ENCODE peak calls at places on chromosomes 4 and X, in five cellular contexts. D is H9, E is neural progenitor cell, X is hepatocyte, T is OCI-LY7. V is an unnamed sample.

GRCh38 chr4:111748157-111748556 is 397.1 kb upstream of the FAM241A start:
- DNase-seq in E (peak), D (peak), X (no peak), T (no peak), V (no peak)

GRCh38 chr4:8267077-8267476 is 2.5 kb upstream of the HTRA3 start:
- DNase-seq in X (peak), D (peak), T (peak), E (peak), V (peak)

GRCh38 chr4:11542952-11543351 is 114.3 kb upstream of the HS3ST1 start:
- DNase-seq in T (no peak), D (no peak), E (no peak), X (no peak), V (no peak)

GRCh38 chr4:89509708-89510269 is 202.2 kb upstream of the GPRIN3 start:
- DNase-seq in T (no peak), E (no peak), X (no peak), D (no peak), V (no peak)

GRCh38 chrX:39296472-39296871 is 495.2 kb downstream of the MID1IP1 start:
- DNase-seq in D (no peak), T (peak), X (no peak), E (no peak), V (no peak)

GRCh38 chr4:26217429-26217828 is 103.4 kb upstream of the RBPJ start:
- DNase-seq in D (no peak), T (no peak), E (no peak), X (no peak), V (no peak)

GRCh38 chrX:17564689-17565409 is 172.4 kb upstream of the SCML1 start:
- DNase-seq in D (no peak), X (no peak), T (no peak), E (no peak), V (no peak)

GRCh38 chrX:39808471-39808917 is 289.3 kb downstream of the BCOR start:
- DNase-seq in E (no peak), T (no peak), X (peak), D (no peak), V (no peak)

GRCh38 chr4:174358823-174359222 is 75.1 kb downstream of the CEP44 start:
- DNase-seq in D (no peak), X (no peak), T (no peak), E (no peak), V (no peak)

GRCh38 chr4:3770323-3771166 is 4.4 kb downstream of the ADRA2C start:
- DNase-seq in T (peak), D (no peak), X (no peak), E (no peak), V (no peak)

GRCh38 chr4:175531405-175532091 is 280.5 kb downstream of the GPM6A start:
- DNase-seq in T (no peak), D (no peak), X (no peak), E (no peak), V (no peak)

GRCh38 chr4:25113915-25114904 is 46.0 kb downstream of the SEPSECS start:
- DNase-seq in X (no peak), E (no peak), D (no peak), T (no peak), V (no peak)

GRCh38 chrX:102042706-102043325 is 82.7 kb upstream of the TCEAL2 start:
- DNase-seq in X (no peak), E (no peak), D (no peak), T (no peak), V (no peak)

DNA sequence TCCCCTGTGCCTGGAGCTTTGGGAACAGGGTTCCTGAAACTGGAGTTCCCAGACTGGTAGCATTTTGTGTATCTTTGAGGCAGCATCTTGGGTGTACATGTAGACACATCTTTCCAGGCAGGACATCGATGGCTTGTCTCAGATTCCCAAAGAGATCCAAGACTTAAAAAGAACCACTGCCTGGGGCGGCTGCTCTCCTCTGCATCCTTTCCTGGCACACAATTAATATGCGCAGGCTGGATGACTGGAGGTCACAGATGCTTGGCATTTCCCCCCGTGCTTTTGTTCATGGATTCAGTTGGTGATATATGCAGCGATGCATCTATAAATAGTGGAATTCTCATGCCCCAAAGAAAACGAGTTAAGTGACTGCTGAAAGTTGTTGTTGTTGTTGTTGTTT is 80.5 kb downstream of the CLDN34 start:
- DNase-seq in E (peak), X (no peak), T (no peak), D (no peak), V (no peak)
- H2AFZ ChIP-seq in E (no peak), X (no peak), T (no peak), D (no peak), V (no peak)

DNA sequence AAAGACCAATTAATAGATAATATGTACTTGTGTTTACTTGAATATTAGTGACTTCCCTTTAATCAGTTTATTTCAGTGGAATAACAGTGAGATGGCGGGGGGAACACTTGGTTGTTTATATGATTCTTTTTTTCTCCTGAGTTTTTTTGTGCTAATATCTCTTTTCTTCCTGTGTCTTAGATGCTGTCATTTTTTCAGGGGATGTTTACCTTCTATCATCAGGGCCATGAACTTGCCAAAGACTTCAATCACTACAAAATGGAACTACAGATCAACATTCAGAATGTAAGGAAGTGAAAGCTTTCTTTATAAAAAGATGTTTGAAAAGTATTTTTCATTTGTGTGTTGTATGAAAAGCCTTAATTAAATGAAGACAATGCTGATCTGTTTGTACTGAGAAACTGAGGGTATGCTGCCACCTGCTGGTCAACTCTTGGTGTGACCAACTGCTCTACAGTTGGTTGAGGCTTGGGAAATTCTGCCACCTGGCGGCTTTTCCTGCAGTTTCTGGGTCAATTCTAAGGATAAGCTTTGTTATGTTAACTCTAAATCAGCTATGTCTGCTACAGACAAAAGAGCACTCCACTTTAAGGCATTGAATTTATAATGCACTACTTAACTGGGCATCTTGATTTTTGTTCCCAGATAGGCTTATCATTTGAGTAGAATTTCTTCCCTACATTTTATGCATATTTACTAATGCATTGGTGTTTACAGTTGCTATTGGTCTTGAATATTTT is 134.8 kb downstream of the ARHGAP10 start:
- DNase-seq in T (peak), E (peak), D (peak), X (peak), V (peak)
- H2AFZ ChIP-seq in T (no peak), E (no peak), D (no peak), X (no peak), V (no peak)

DNA sequence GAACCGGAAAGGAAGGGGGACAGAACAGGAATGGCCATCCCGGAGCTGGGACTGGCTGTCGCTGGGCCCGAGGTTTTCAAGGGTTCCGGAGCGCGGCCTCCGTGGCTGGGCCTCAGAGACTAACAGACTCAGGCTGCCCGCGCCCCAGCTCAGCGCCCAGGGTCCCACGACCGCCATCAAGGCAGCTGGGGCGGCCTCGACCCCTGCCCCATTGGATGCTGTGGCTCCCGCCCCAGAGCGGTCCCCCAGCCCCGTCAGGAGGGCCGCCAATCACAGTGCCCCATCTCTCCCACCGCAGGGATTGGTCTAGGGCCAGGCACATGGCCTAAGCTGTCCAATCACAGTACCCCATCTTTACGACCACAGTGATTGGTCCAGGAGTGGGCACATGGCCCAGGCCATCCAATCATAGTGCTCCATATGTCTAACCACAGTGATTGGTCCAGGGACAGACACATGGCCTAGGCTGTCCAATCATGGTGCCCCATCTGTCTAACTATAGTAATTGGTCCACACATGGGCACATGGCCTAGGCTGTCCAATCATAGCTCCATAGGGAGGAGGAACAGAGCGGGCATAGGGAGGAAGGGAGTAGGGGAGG is 105.3 kb upstream of the NKX1-1 start:
- DNase-seq in E (no peak), D (peak), T (peak), X (no peak), V (no peak)
- H2AFZ ChIP-seq in E (no peak), D (no peak), T (no peak), X (no peak), V (no peak)

DNA sequence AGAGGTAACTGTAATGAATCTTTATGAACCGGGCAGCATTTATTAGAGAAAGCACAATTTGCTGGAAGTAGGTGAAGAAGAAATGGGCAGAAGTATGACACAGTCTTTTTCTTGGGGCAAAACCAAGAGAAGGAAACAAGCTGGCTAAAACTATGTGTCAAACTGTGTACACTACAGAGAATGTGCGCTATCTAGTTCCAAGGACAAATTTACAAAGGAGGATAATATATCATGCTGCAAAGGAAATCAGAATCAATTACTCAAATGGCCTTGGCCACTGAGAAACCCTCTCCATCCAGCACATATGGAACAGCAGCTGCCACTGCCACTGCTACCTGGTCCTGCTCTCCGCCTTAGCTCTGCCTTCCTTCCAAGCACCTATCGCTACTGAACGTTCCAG is 17.1 kb upstream of the MECP2 start:
- DNase-seq in X (no peak), T (no peak), E (no peak), D (no peak), V (no peak)
- H2AFZ ChIP-seq in X (no peak), T (no peak), E (no peak), D (no peak), V (no peak)

GRCh38 chr4:55214172-55214571 is 88.8 kb upstream of the KDR start:
- DNase-seq in T (peak), X (no peak), D (no peak), E (no peak), V (no peak)
- H2AFZ ChIP-seq in T (no peak), X (no peak), D (no peak), E (peak), V (peak)

GRCh38 chr4:52822583-52823477 is 39.3 kb upstream of the RASL11B start:
- DNase-seq in E (no peak), X (no peak), T (no peak), D (no peak), V (no peak)
- H2AFZ ChIP-seq in E (no peak), X (no peak), T (no peak), D (no peak), V (no peak)

GRCh38 chr4:184463158-184463557 is 11.2 kb downstream of the IRF2 start:
- DNase-seq in X (no peak), E (no peak), D (no peak), T (no peak), V (no peak)

GRCh38 chr4:184460495-184461285 is 13.7 kb downstream of the IRF2 start:
- DNase-seq in D (no peak), T (no peak), X (no peak), E (no peak), V (no peak)

GRCh38 chr4:184461711-184462110 is 12.6 kb downstream of the IRF2 start:
- DNase-seq in D (no peak), X (no peak), T (no peak), E (peak), V (no peak)

GRCh38 chr4:184463856-184464255 is 10.5 kb downstream of the IRF2 start:
- DNase-seq in T (no peak), D (no peak), X (no peak), E (no peak), V (no peak)

GRCh38 chr4:184462724-184463123 is 11.6 kb downstream of the IRF2 start:
- DNase-seq in T (no peak), D (no peak), X (peak), E (no peak), V (no peak)
- H2AFZ ChIP-seq in T (no peak), D (no peak), X (no peak), E (no peak), V (no peak)

V was measured in DND-41.